ENCODE peak calls at places on chromosomes 2 and 18, in ten cellular contexts. F is MM.1S; V is NCI-H82; D is anterior cingulate cortex; Z is GDM1; X is HT-29; Q is fibroblast of pulmonary artery; M is stomach; Y is naive B cell; O is activated CD8-positive, alpha-beta memory T cell treated with anti-CD3 and anti-CD28 coated beads, Interleukin-2, amount 50 U/mL, for 48 hours. B is an unnamed sample.
A peak's percentile ranks its signal among the peaks of the same experiment; 100 is the strongest.

GRCh38 chr18:46892842-46893241 is 24.5 kb downstream of the PIAS2 start:
- DNase-seq in F (no peak), V (no peak), D (no peak), Z (no peak), X (no peak), Q (no peak), M (no peak), Y (no peak), O (no peak), B (no peak)

GRCh38 chr2:86525421-86526340 is 37.6 kb downstream of the CHMP3 start:
- DNase-seq in F (no peak), V (no peak), D (no peak), Z (no peak), X (no peak), Q (no peak), M (no peak), Y (no peak), O (no peak), B (no peak)

GRCh38 chr2:65434592-65435241 is 2.3 kb upstream of the SPRED2 start:
- DNase-seq in F (no peak), V (no peak), D (no peak), Z (no peak), X (peak; percentile 53), Q (no peak), M (no peak), Y (no peak), O (no peak), B (no peak)

GRCh38 chr2:88999365-88999764 is 307.9 kb downstream of the RPIA start:
- DNase-seq in F (no peak), V (no peak), D (no peak), Z (no peak), X (no peak), Q (no peak), M (no peak), Y (no peak), O (no peak), B (no peak)

GRCh38 chr18:62809900-62810299 is 94.6 kb downstream of the PHLPP1 start:
- DNase-seq in F (no peak), V (no peak), D (no peak), Z (no peak), X (no peak), Q (no peak), M (no peak), Y (no peak), O (no peak), B (no peak)

GRCh38 chr2:204027105-204027504 is 90.5 kb downstream of the ICOS start:
- DNase-seq in F (peak; percentile 98), V (no peak), D (no peak), Z (no peak), X (no peak), Q (peak; percentile 13), M (no peak), Y (peak; percentile 5), O (no peak), B (no peak)

GRCh38 chr2:240651185-240651584 is 25.9 kb downstream of the GPR35 start:
- DNase-seq in F (no peak), V (no peak), D (no peak), Z (no peak), X (no peak), Q (no peak), M (no peak), Y (no peak), O (no peak), B (no peak)

GRCh38 chr2:131014141-131014540 is 79.1 kb downstream of the FAM168B start:
- DNase-seq in F (no peak), V (no peak), D (no peak), Z (no peak), X (no peak), Q (no peak), M (no peak), Y (no peak), O (no peak), B (no peak)

GRCh38 chr2:121505005-121505404 is 25.7 kb upstream of the RNU4ATAC start:
- DNase-seq in F (no peak), V (no peak), D (no peak), Z (no peak), X (no peak), Q (peak; percentile 73), M (no peak), Y (no peak), O (no peak), B (no peak)

GRCh38 chr2:96985181-96985580 is 1.2 kb downstream of the FAM178B start:
- DNase-seq in F (no peak), V (no peak), D (no peak), Z (no peak), X (no peak), Q (no peak), M (no peak), Y (no peak), O (no peak), B (no peak)

GRCh38 chr18:39571511-39571910 is 2005.9 kb upstream of the CELF4 start:
- DNase-seq in F (no peak), V (peak; percentile 55), D (no peak), Z (no peak), X (peak; percentile 13), Q (peak; percentile 64), M (no peak), Y (no peak), O (no peak), B (peak; percentile 63)

GRCh38 chr2:106845716-106846115 is 40.3 kb downstream of the ST6GAL2 start:
- DNase-seq in F (no peak), V (no peak), D (no peak), Z (no peak), X (no peak), Q (no peak), M (no peak), Y (no peak), O (no peak), B (peak; percentile 10)

GRCh38 chr2:15177103-15177502 is 384.0 kb downstream of the NBAS start:
- DNase-seq in F (no peak), V (no peak), D (no peak), Z (no peak), X (no peak), Q (peak; percentile 5), M (no peak), Y (no peak), O (peak; percentile 70), B (no peak)

GRCh38 chr2:164622338-164623106 is 1.2 kb upstream of the GRB14 start:
- DNase-seq in F (no peak), V (peak; percentile 13), D (no peak), Z (no peak), X (no peak), Q (no peak), M (no peak), Y (no peak), O (no peak), B (no peak)

GRCh38 chr2:85318222-85319182 is 9.3 kb downstream of the TGOLN2 start:
- DNase-seq in F (no peak), V (no peak), D (no peak), Z (no peak), X (no peak), Q (peak; percentile 61), M (no peak), Y (no peak), O (no peak), B (no peak)

GRCh38 chr18:12628706-12629702 is 28.9 kb downstream of the SPIRE1 start:
- DNase-seq in F (no peak), V (no peak), D (no peak), Z (no peak), X (no peak), Q (peak; percentile 58), M (no peak), Y (no peak), O (no peak), B (no peak)

GRCh38 chr2:191835539-191836350 is 11.1 kb downstream of the CAVIN2 start:
- DNase-seq in F (no peak), V (no peak), D (no peak), Z (no peak), X (no peak), Q (peak; percentile 24), M (no peak), Y (no peak), O (no peak), B (no peak)

GRCh38 chr2:144480257-144480656 is 39.7 kb downstream of the ZEB2 start:
- DNase-seq in F (no peak), V (no peak), D (no peak), Z (no peak), X (no peak), Q (peak; percentile 85), M (no peak), Y (no peak), O (no peak), B (no peak)

GRCh38 chr18:11548940-11549551 is 60.4 kb upstream of the SLC35G4 start:
- DNase-seq in F (no peak), V (no peak), D (no peak), Z (no peak), X (no peak), Q (no peak), M (no peak), Y (no peak), O (no peak), B (no peak)

GRCh38 chr2:215667544-215668243 is 231.8 kb upstream of the FN1 start:
- DNase-seq in F (no peak), V (no peak), D (no peak), Z (no peak), X (no peak), Q (no peak), M (no peak), Y (no peak), O (no peak), B (no peak)

GRCh38 chr2:3099860-3100234 is 277.8 kb downstream of the EIPR1 start:
- DNase-seq in F (no peak), V (no peak), D (no peak), Z (no peak), X (no peak), Q (no peak), M (no peak), Y (no peak), O (no peak), B (peak; percentile 66)

GRCh38 chr2:197045115-197045514 is 118.6 kb upstream of the PGAP1 start:
- DNase-seq in F (no peak), V (no peak), D (no peak), Z (peak; percentile 18), X (no peak), Q (no peak), M (no peak), Y (no peak), O (no peak), B (no peak)

GRCh38 chr2:47964722-47965434 is 58.6 kb upstream of the FBXO11 start:
- DNase-seq in F (peak; percentile 33), V (no peak), D (no peak), Z (no peak), X (peak; percentile 2), Q (no peak), M (no peak), Y (no peak), O (no peak), B (peak; percentile 47)

GRCh38 chr2:169071455-169071854 is 2.1 kb downstream of the DHRS9 start:
- DNase-seq in F (no peak), V (no peak), D (no peak), Z (no peak), X (no peak), Q (no peak), M (no peak), Y (no peak), O (no peak), B (no peak)